ENCODE peak calls at places on chromosomes 4 and X, in six cellular contexts. One of them, this sample, is unnamed. For H3K4me1, the result is how much of the 10 kb centered on the place peaks cover.

GRCh38 chr4:9996319-9997110 is 24.8 kb downstream of the SLC2A9 start:
- DNase-seq in lung: no peak
- DNase-seq in endothelial cell of umbilical vein: peak
- DNase-seq in heart left ventricle: no peak
- DNase-seq in testis: no peak
- DNase-seq in pancreas: no peak
- DNase-seq in this sample: no peak

GRCh38 chrX:44245730-44246129 is 97.7 kb downstream of the EFHC2 start:
- DNase-seq in lung: no peak
- DNase-seq in pancreas: no peak
- DNase-seq in testis: no peak
- DNase-seq in heart left ventricle: no peak
- DNase-seq in endothelial cell of umbilical vein: no peak
- DNase-seq in this sample: no peak

GRCh38 chr4:47471591-47471990 is 8.1 kb upstream of the COMMD8 start:
- DNase-seq in lung: no peak
- DNase-seq in endothelial cell of umbilical vein: no peak
- DNase-seq in heart left ventricle: no peak
- DNase-seq in pancreas: no peak
- DNase-seq in testis: no peak
- DNase-seq in this sample: no peak

GRCh38 chrX:49761481-49761880 is 65.7 kb upstream of the PAGE1 start:
- DNase-seq in testis: no peak
- DNase-seq in lung: no peak
- DNase-seq in heart left ventricle: no peak
- DNase-seq in pancreas: no peak
- DNase-seq in endothelial cell of umbilical vein: peak
- DNase-seq in this sample: no peak

GRCh38 chrX:149830192-149830873 is 48.6 kb downstream of the MAGEA9 start:
- DNase-seq in pancreas: no peak
- DNase-seq in lung: no peak
- DNase-seq in testis: peak
- DNase-seq in endothelial cell of umbilical vein: peak
- DNase-seq in heart left ventricle: no peak
- DNase-seq in this sample: no peak

GRCh38 chr4:3475713-3476260 is 12.7 kb downstream of the DOK7 start:
- DNase-seq in endothelial cell of umbilical vein: no peak
- DNase-seq in lung: no peak
- DNase-seq in heart left ventricle: peak
- DNase-seq in pancreas: no peak
- DNase-seq in testis: no peak
- DNase-seq in this sample: no peak

GRCh38 chr4:107380836-107381438 is 339.1 kb downstream of the PAPSS1 start:
- DNase-seq in testis: peak
- DNase-seq in pancreas: no peak
- DNase-seq in lung: no peak
- DNase-seq in endothelial cell of umbilical vein: no peak
- DNase-seq in heart left ventricle: no peak
- DNase-seq in this sample: no peak

GRCh38 chrX:131729295-131729694 is 185.4 kb downstream of the OR13H1 start:
- DNase-seq in pancreas: no peak
- DNase-seq in testis: peak
- DNase-seq in heart left ventricle: no peak
- DNase-seq in lung: peak
- DNase-seq in endothelial cell of umbilical vein: no peak
- DNase-seq in this sample: no peak

GRCh38 chr4:145480257-145480656 is 1.4 kb upstream of the SMAD1 start:
- DNase-seq in endothelial cell of umbilical vein: no peak
- DNase-seq in testis: no peak
- DNase-seq in heart left ventricle: no peak
- DNase-seq in lung: no peak
- DNase-seq in pancreas: no peak
- DNase-seq in this sample: no peak

GRCh38 chr4:19514276-19515070 is 737.2 kb upstream of the SLIT2 start:
- DNase-seq in lung: no peak
- DNase-seq in testis: no peak
- DNase-seq in endothelial cell of umbilical vein: no peak
- DNase-seq in heart left ventricle: no peak
- DNase-seq in pancreas: no peak
- DNase-seq in this sample: no peak

GRCh38 chr4:184039963-184040383 is 134.9 kb downstream of the STOX2 start:
- DNase-seq in lung: no peak
- DNase-seq in testis: peak
- DNase-seq in heart left ventricle: peak
- DNase-seq in pancreas: no peak
- DNase-seq in endothelial cell of umbilical vein: no peak
- DNase-seq in this sample: peak

GRCh38 chrX:26651755-26652154 is 435.8 kb downstream of the MAGEB5 start:
- DNase-seq in heart left ventricle: no peak
- DNase-seq in testis: no peak
- DNase-seq in pancreas: no peak
- DNase-seq in endothelial cell of umbilical vein: no peak
- DNase-seq in lung: no peak
- DNase-seq in this sample: no peak

GRCh38 chr4:39620551-39620950 is 18.1 kb downstream of the SMIM14 start:
- DNase-seq in heart left ventricle: no peak
- DNase-seq in endothelial cell of umbilical vein: peak
- DNase-seq in pancreas: no peak
- DNase-seq in lung: no peak
- DNase-seq in testis: no peak
- DNase-seq in this sample: no peak

GRCh38 chrX:74297766-74298165 is 6.2 kb upstream of the ZCCHC13 start:
- DNase-seq in lung: no peak
- DNase-seq in testis: no peak
- DNase-seq in endothelial cell of umbilical vein: no peak
- DNase-seq in heart left ventricle: no peak
- DNase-seq in pancreas: no peak
- DNase-seq in this sample: no peak

GRCh38 chr4:106481801-106482200 is 113.2 kb upstream of the GIMD1 start:
- DNase-seq in endothelial cell of umbilical vein: no peak
- DNase-seq in testis: no peak
- DNase-seq in lung: no peak
- DNase-seq in pancreas: no peak
- DNase-seq in heart left ventricle: no peak
- DNase-seq in this sample: no peak

GRCh38 chr4:1208970-1209704 is 36.8 kb upstream of the SPON2 start:
- DNase-seq in endothelial cell of umbilical vein: peak
- DNase-seq in testis: peak
- DNase-seq in heart left ventricle: peak
- DNase-seq in pancreas: peak
- DNase-seq in lung: no peak
- DNase-seq in this sample: peak

GRCh38 chr4:158750379-158750778 is 18.4 kb upstream of the FNIP2 start:
- DNase-seq in heart left ventricle: no peak
- DNase-seq in testis: no peak
- DNase-seq in lung: no peak
- DNase-seq in pancreas: no peak
- DNase-seq in endothelial cell of umbilical vein: no peak
- DNase-seq in this sample: no peak

GRCh38 chrX:24494544-24495113 is 29.5 kb downstream of the PDK3 start:
- DNase-seq in testis: peak
- DNase-seq in endothelial cell of umbilical vein: peak
- DNase-seq in lung: no peak
- DNase-seq in heart left ventricle: no peak
- DNase-seq in pancreas: peak
- DNase-seq in this sample: peak

GRCh38 chr4:112817933-112818921 is 181.3 kb downstream of the LARP7 start:
- DNase-seq in endothelial cell of umbilical vein: peak
- DNase-seq in heart left ventricle: peak
- DNase-seq in testis: peak
- DNase-seq in pancreas: no peak
- DNase-seq in lung: peak
- DNase-seq in this sample: peak

GRCh38 chr4:83561381-83561780 is 25.5 kb downstream of the GPAT3 start:
- DNase-seq in lung: peak
- DNase-seq in endothelial cell of umbilical vein: peak
- DNase-seq in pancreas: no peak
- DNase-seq in heart left ventricle: no peak
- DNase-seq in testis: peak
- DNase-seq in this sample: no peak

GRCh38 chrX:132602701-132603100 is 113.9 kb upstream of the MBNL3 start:
- DNase-seq in testis: no peak
- DNase-seq in pancreas: peak
- DNase-seq in endothelial cell of umbilical vein: no peak
- DNase-seq in lung: no peak
- DNase-seq in heart left ventricle: no peak
- DNase-seq in this sample: no peak

GRCh38 chr4:139845481-139846093 is 180.0 kb downstream of the MGST2 start:
- DNase-seq in endothelial cell of umbilical vein: no peak
- DNase-seq in testis: no peak
- DNase-seq in lung: no peak
- DNase-seq in heart left ventricle: no peak
- DNase-seq in pancreas: no peak
- DNase-seq in this sample: no peak

GRCh38 chr4:21593268-21594002 is 355.1 kb downstream of the KCNIP4 start:
- DNase-seq in heart left ventricle: no peak
- DNase-seq in lung: no peak
- DNase-seq in pancreas: no peak
- DNase-seq in testis: no peak
- DNase-seq in endothelial cell of umbilical vein: no peak
- DNase-seq in this sample: no peak

GRCh38 chr4:1749370-1749769 is 28.0 kb downstream of the TACC3 start:
- DNase-seq in testis: no peak
- DNase-seq in pancreas: no peak
- DNase-seq in lung: no peak
- DNase-seq in heart left ventricle: no peak
- DNase-seq in endothelial cell of umbilical vein: no peak
- DNase-seq in this sample: no peak

GRCh38 chr4:37742149-37742548 is 56.0 kb upstream of the RELL1 start:
- DNase-seq in testis: no peak
- DNase-seq in heart left ventricle: no peak
- DNase-seq in pancreas: no peak
- DNase-seq in lung: no peak
- DNase-seq in endothelial cell of umbilical vein: no peak
- DNase-seq in this sample: no peak

GRCh38 chr4:116027311-116027710 is 913.9 kb upstream of the NDST4 start:
- DNase-seq in lung: no peak
- DNase-seq in testis: no peak
- DNase-seq in heart left ventricle: no peak
- DNase-seq in pancreas: no peak
- DNase-seq in endothelial cell of umbilical vein: peak
- DNase-seq in this sample: no peak

GRCh38 chr4:101119141-101119540 is 228.2 kb downstream of the PPP3CA start:
- DNase-seq in heart left ventricle: no peak
- DNase-seq in endothelial cell of umbilical vein: no peak
- DNase-seq in lung: no peak
- DNase-seq in pancreas: no peak
- DNase-seq in testis: no peak
- DNase-seq in this sample: no peak

GRCh38 chrX:68490644-68491043 is 8.2 kb upstream of the YIPF6 start:
- DNase-seq in heart left ventricle: no peak
- DNase-seq in pancreas: no peak
- DNase-seq in endothelial cell of umbilical vein: peak
- DNase-seq in lung: no peak
- DNase-seq in testis: no peak
- DNase-seq in this sample: no peak

GRCh38 chr4:83221897-83222441 is 62.6 kb downstream of the COQ2 start:
- DNase-seq in lung: no peak
- DNase-seq in heart left ventricle: no peak
- DNase-seq in testis: no peak
- DNase-seq in endothelial cell of umbilical vein: no peak
- DNase-seq in pancreas: no peak
- DNase-seq in this sample: no peak

DNA sequence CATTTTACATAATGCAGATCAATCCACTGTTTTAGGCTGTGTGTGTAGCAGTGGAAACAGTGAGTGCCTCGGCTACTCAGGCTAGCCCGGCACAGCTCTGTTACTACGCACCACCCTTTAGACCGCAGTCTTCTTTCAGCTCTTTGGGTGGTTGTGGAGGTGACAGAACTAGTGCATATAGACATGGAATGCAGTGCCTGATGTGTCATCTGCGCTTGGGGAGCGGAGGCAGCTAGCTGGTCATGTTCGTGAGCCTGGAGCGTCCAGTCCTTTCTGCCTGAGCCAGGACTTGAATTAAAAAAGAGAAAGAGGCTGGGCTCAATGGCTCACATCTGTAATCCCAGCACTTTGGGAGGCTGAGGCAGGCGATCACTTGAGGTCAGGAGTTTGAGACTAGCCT is 4.8 kb downstream of the TBC1D14 start:
- DNase-seq in lung: no peak
- DNase-seq in heart left ventricle: no peak
- DNase-seq in pancreas: no peak
- DNase-seq in testis: no peak
- DNase-seq in endothelial cell of umbilical vein: no peak
- DNase-seq in this sample: no peak
- H3K4me1 ChIP-seq in lung: under half
- H3K4me1 ChIP-seq in heart left ventricle: under half
- H3K4me1 ChIP-seq in pancreas: under half
- H3K4me1 ChIP-seq in testis: under half
- H3K4me1 ChIP-seq in endothelial cell of umbilical vein: under half
- H3K4me1 ChIP-seq in this sample: half or more

GRCh38 chr4:57614533-57614932 is 504.3 kb upstream of the IGFBP7 start:
- DNase-seq in testis: no peak
- DNase-seq in pancreas: no peak
- DNase-seq in heart left ventricle: no peak
- DNase-seq in lung: no peak
- DNase-seq in endothelial cell of umbilical vein: no peak
- DNase-seq in this sample: no peak

GRCh38 chr4:57607616-57608150 is 497.5 kb upstream of the IGFBP7 start:
- DNase-seq in endothelial cell of umbilical vein: no peak
- DNase-seq in pancreas: no peak
- DNase-seq in testis: no peak
- DNase-seq in heart left ventricle: no peak
- DNase-seq in lung: no peak
- DNase-seq in this sample: no peak

GRCh38 chr4:57612279-57612678 is 502.1 kb upstream of the IGFBP7 start:
- DNase-seq in pancreas: no peak
- DNase-seq in lung: no peak
- DNase-seq in testis: no peak
- DNase-seq in endothelial cell of umbilical vein: no peak
- DNase-seq in heart left ventricle: no peak
- DNase-seq in this sample: no peak
- TF ChIP-seq CTCF in pancreas: no peak
- TF ChIP-seq CTCF in lung: no peak
- TF ChIP-seq CTCF in testis: no peak
- TF ChIP-seq CTCF in endothelial cell of umbilical vein: no peak
- TF ChIP-seq CTCF in heart left ventricle: no peak
- TF ChIP-seq CTCF in this sample: no peak

DNA sequence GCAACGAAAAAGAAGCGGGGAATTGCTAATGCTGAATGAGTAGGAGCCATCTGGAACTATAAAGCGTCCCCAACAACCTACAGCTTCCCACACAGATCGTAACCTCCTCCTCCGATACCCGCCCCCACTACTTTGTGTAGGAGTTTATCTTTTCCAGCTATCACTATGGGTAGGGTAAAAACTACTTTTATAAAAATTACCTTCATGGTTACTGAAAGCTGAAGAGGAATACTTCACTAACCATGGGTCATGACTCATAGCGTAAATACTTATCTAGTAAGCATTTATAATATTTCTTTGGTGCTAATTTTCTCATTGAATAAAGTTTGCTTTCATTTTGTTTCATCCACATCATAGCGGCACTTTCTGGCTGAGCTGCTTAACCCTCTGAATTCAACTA is 79.4 kb upstream of the TNIP3 start:
- DNase-seq in lung: no peak
- DNase-seq in heart left ventricle: no peak
- DNase-seq in testis: no peak
- DNase-seq in pancreas: no peak
- DNase-seq in endothelial cell of umbilical vein: no peak
- DNase-seq in this sample: no peak
- H3K4me1 ChIP-seq in lung: under half
- H3K4me1 ChIP-seq in heart left ventricle: under half
- H3K4me1 ChIP-seq in testis: under half
- H3K4me1 ChIP-seq in pancreas: under half
- H3K4me1 ChIP-seq in endothelial cell of umbilical vein: under half
- H3K4me1 ChIP-seq in this sample: under half

GRCh38 chr4:15955670-15956069 is 7.3 kb downstream of the FGFBP2 start:
- DNase-seq in lung: no peak
- DNase-seq in heart left ventricle: no peak
- DNase-seq in pancreas: no peak
- DNase-seq in endothelial cell of umbilical vein: no peak
- DNase-seq in testis: no peak
- DNase-seq in this sample: no peak
- TF ChIP-seq CTCF in lung: no peak
- TF ChIP-seq CTCF in heart left ventricle: no peak
- TF ChIP-seq CTCF in pancreas: no peak
- TF ChIP-seq CTCF in endothelial cell of umbilical vein: no peak
- TF ChIP-seq CTCF in testis: no peak
- TF ChIP-seq CTCF in this sample: no peak